ENCODE peak calls at places on chromosomes 5 and 9, in seven cellular contexts. B is A549, Z is mucosa of descending colon, J is heart left ventricle, M is HepG2, W is aorta, F is GM12878. V is an unnamed sample.

GRCh38 chr5:7434937-7435336 is 39.0 kb downstream of the ADCY2 start:
- ATAC-seq in J (no peak), Z (no peak), W (no peak), F (no peak), B (no peak), M (no peak), V (no peak)

GRCh38 chr5:140253985-140254384 is 48.9 kb downstream of the PFDN1 start:
- ATAC-seq in W (peak), Z (peak), J (peak), F (no peak), B (peak), M (no peak), V (peak)

GRCh38 chr5:175195698-175196656 is 248.0 kb downstream of the DRD1 start:
- ATAC-seq in J (no peak), M (peak), W (no peak), Z (peak), F (no peak), B (peak), V (no peak)

GRCh38 chr9:128893354-128893753 is 11.4 kb downstream of the LRRC8A start:
- ATAC-seq in J (no peak), B (no peak), W (no peak), Z (no peak), F (no peak), M (no peak), V (no peak)

GRCh38 chr9:36803951-36804350 is 230.1 kb downstream of the PAX5 start:
- ATAC-seq in Z (no peak), M (no peak), J (no peak), B (no peak), F (no peak), W (no peak), V (no peak)

GRCh38 chr9:109190151-109190550 is 23.1 kb upstream of the FRRS1L start:
- ATAC-seq in M (no peak), J (no peak), W (no peak), F (no peak), B (no peak), Z (no peak), V (no peak)

GRCh38 chr5:82018462-82018861 is 46.6 kb downstream of the ATG10 start:
- ATAC-seq in J (peak), B (no peak), Z (no peak), F (peak), W (no peak), M (peak), V (no peak)

GRCh38 chr5:134099939-134100282 is 14.6 kb upstream of the TCF7 start:
- ATAC-seq in J (no peak), Z (no peak), W (no peak), F (no peak), M (no peak), B (no peak), V (no peak)

GRCh38 chr5:111411321-111411720 is 101.0 kb downstream of the STARD4 start:
- ATAC-seq in F (no peak), W (no peak), Z (no peak), J (no peak), B (no peak), M (no peak), V (no peak)

GRCh38 chr9:17962747-17963146 is 383.9 kb downstream of the SH3GL2 start:
- ATAC-seq in W (peak), F (no peak), Z (peak), J (peak), B (no peak), M (no peak), V (peak)

GRCh38 chr5:141708016-141708415 is 26.0 kb upstream of the ARAP3 start:
- ATAC-seq in M (no peak), Z (peak), W (no peak), B (no peak), J (no peak), F (no peak), V (no peak)

GRCh38 chr5:141858084-141858765 is 20.0 kb downstream of the PCDH1 start:
- ATAC-seq in W (no peak), B (no peak), M (no peak), J (no peak), F (no peak), Z (peak), V (no peak)

GRCh38 chr9:15087031-15087417 is 176.8 kb upstream of the FREM1 start:
- ATAC-seq in F (no peak), M (no peak), J (peak), Z (no peak), B (no peak), W (no peak), V (no peak)

GRCh38 chr5:863244-863805 is 12.5 kb upstream of the ZDHHC11 start:
- ATAC-seq in W (no peak), B (no peak), Z (no peak), J (no peak), M (no peak), F (no peak), V (no peak)

GRCh38 chr9:132768932-132769894 is 98.9 kb downstream of the GTF3C4 start:
- ATAC-seq in M (peak), W (peak), Z (peak), B (peak), J (peak), F (peak), V (peak)

GRCh38 chr5:151264113-151264512 is 11.1 kb downstream of the GM2A start:
- ATAC-seq in M (peak), J (peak), W (peak), B (peak), Z (peak), F (peak), V (peak)

GRCh38 chr5:150067405-150067960 is 18.9 kb downstream of the CSF1R start:
- ATAC-seq in Z (no peak), J (no peak), M (no peak), B (no peak), F (peak), W (no peak), V (no peak)

GRCh38 chr5:160760008-160760407 is 92.0 kb downstream of the ATP10B start:
- ATAC-seq in B (no peak), M (no peak), F (no peak), Z (peak), J (no peak), W (no peak), V (no peak)

GRCh38 chr9:132851421-132851792 is 26.7 kb downstream of the AK8 start:
- ATAC-seq in W (no peak), J (no peak), F (no peak), M (peak), B (no peak), Z (no peak), V (no peak)

GRCh38 chr9:85212209-85212608 is 529.5 kb downstream of the AGTPBP1 start:
- ATAC-seq in M (no peak), F (no peak), W (no peak), B (no peak), Z (peak), J (no peak), V (no peak)

GRCh38 chr9:16727452-16728127 is 142.9 kb downstream of the BNC2 start:
- ATAC-seq in W (peak), Z (no peak), B (peak), J (peak), M (no peak), F (peak), V (peak)
- H3K4me3 ChIP-seq in W (peak), Z (no peak), B (peak), J (peak), M (no peak), F (no peak), V (peak)

DNA sequence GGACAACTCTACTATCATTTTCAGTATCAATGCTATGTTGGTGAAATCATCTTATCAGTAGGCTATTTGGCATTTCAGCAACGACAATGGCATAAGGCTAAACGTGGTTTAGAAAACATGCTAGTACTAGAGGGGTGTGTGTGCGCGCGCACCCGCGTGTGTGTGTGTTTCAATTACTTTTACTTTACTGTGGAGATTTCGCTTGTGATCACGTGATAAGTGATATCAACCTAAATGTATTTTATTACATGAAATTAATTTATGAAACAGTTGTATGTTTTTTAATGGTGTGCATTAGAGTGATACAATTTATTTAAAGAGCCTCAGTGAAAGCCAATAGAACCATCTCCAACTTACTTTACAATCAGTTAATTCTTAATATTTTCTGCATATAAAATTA is 587.9 kb upstream of the ITGA1 start:
- ATAC-seq in Z (no peak), J (no peak), W (no peak), B (no peak), M (no peak), F (no peak), V (no peak)
- H3K4me3 ChIP-seq in Z (no peak), J (no peak), W (no peak), B (no peak), M (no peak), F (no peak), V (no peak)

GRCh38 chr9:124262596-124263045 is 4.9 kb downstream of the NEK6 start:
- ATAC-seq in Z (no peak), B (no peak), J (no peak), M (no peak), W (no peak), F (no peak), V (no peak)

GRCh38 chr9:124263800-124264426 is 6.2 kb downstream of the NEK6 start:
- ATAC-seq in Z (peak), M (peak), B (no peak), W (no peak), F (peak), J (no peak), V (no peak)

GRCh38 chr9:124264812-124265211 is 7.1 kb downstream of the NEK6 start:
- ATAC-seq in M (no peak), F (peak), J (no peak), W (no peak), B (no peak), Z (no peak), V (no peak)

GRCh38 chr9:124261787-124262595 is 4.2 kb downstream of the NEK6 start:
- ATAC-seq in W (no peak), J (no peak), B (no peak), F (no peak), Z (no peak), M (no peak), V (no peak)

DNA sequence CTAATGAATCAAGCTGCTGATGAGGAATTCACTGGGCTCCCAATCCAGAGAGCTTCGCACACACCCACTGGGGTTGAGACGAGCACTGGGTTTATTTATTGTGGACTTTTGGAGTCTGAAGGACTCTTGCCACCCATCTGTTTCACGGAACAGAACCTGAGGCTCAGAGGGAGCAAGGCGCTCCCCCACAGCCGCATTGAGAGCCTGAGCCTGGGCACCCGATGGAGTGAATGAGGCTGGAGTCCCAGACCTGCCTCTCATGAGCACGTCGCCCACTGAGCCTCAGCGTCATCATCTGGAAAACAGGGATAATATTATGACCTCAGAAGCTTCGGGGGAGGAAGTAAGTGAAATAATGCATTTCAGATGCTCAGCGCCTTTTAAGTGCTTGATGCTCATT is 5.4 kb downstream of the NEK6 start:
- ATAC-seq in Z (no peak), W (no peak), J (no peak), F (no peak), B (no peak), M (no peak), V (no peak)
- H3K4me3 ChIP-seq in Z (no peak), W (no peak), J (no peak), F (peak), B (no peak), M (no peak), V (no peak)

DNA sequence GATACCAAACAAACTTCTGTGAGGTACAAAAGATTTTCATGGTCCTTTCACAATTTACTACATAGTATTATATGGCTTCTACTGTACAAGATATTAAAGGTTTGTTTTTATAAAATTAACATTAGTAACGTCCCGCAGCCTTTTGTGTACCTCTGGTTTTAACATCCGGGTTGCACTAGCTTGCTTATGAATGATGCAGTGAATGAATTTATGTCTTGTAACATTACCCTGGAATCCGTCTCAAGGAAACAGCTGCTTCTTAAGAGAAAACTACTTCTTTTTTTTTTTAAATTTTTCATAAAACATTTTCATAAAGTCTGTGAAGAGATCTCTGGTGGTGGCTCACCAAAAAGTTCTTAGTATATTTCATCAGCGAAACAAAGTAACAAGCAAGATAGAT is 23.6 kb downstream of the MARCHF3 start:
- ATAC-seq in M (no peak), J (no peak), F (peak), Z (no peak), B (no peak), W (no peak), V (no peak)
- H3K4me3 ChIP-seq in M (no peak), J (no peak), F (no peak), Z (no peak), B (no peak), W (no peak), V (no peak)

GRCh38 chr9:134326754-134327526 is 685 bp downstream of the RXRA start:
- ATAC-seq in Z (no peak), J (peak), W (no peak), M (no peak), B (peak), F (peak), V (no peak)

GRCh38 chr9:134328841-134329575 is 2.8 kb downstream of the RXRA start:
- ATAC-seq in F (no peak), J (peak), B (no peak), Z (peak), W (peak), M (peak), V (peak)

GRCh38 chr9:134327671-134328231 is 1.5 kb downstream of the RXRA start:
- ATAC-seq in W (no peak), B (no peak), Z (peak), J (no peak), F (no peak), M (no peak), V (no peak)

GRCh38 chr9:134329576-134329855 is 3.3 kb downstream of the RXRA start:
- ATAC-seq in B (no peak), J (no peak), F (no peak), W (no peak), Z (no peak), M (no peak), V (no peak)

GRCh38 chr9:134328341-134328840 is 2.1 kb downstream of the RXRA start:
- ATAC-seq in F (no peak), M (peak), W (no peak), Z (peak), B (no peak), J (peak), V (no peak)
- H3K4me3 ChIP-seq in F (no peak), M (peak), W (peak), Z (peak), B (peak), J (peak), V (peak)

DNA sequence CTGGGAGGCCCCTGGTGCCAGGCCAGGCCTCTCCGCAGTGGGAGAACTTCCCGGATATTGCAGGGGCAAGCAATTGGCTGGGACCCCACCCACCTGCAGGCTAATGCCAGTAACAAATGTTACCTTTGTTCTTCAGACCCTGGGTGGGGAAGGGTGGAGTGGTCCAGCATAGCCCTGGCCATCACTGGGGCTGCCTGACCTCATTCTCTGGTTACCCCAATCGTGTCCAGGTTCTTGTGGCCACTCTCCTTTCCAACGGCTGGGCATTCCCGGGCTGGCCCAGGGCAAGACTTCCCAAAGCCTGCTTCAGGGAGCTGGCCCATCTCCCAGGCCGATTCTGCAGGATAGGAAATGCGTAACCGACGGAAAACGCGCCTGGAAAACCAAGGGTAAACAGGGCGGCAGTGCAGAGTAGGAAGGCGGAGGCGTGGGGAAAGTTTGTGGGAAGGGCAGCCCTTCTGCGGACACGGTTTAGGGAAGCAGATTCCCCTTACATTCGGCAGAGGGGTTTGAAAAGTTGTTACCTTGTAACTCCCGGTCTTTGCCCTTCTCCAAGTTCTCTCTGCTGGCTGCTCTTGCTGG is 3.6 kb downstream of the NRARP start:
- ATAC-seq in M (no peak), B (no peak), F (no peak), W (no peak), J (no peak), Z (no peak), V (no peak)
- H3K4me3 ChIP-seq in M (no peak), B (no peak), F (no peak), W (no peak), J (peak), Z (peak), V (peak)

GRCh38 chr5:125412561-125413535 is 666.4 kb upstream of the ZNF608 start:
- ATAC-seq in B (peak), J (peak), M (peak), Z (peak), F (peak), W (peak), V (peak)
- H3K4me3 ChIP-seq in B (no peak), J (no peak), M (no peak), Z (no peak), F (peak), W (no peak), V (peak)

DNA sequence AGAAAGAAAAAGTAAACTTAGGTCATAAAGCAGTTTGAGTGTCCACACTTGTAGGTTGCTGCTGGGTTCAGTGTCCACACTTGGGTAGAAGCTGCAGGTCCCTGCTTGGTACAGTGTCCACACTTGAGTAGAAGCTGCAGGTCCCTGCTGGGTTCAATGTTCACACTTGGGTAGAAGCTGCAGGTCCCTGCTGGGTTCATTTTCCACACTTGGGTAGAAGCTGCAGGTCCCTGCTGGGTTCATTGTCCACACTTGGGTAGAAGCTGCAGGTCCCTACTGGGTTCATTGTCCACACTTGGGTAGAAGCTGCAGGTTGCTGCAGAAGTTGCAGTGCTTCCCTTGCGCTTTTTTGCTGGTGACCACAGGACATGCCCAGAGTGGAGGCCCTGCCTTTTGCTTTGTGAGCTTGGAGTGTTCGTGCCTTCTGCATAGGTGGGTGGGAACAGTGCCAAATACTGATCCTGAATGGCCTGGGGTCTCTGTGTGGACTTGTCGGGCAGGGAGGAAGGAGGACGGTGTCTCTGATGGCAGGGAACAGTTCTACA is 120.6 kb downstream of the EHMT1 start:
- ATAC-seq in M (peak), F (no peak), J (no peak), B (no peak), Z (no peak), W (no peak), V (no peak)
- H3K4me3 ChIP-seq in M (no peak), F (peak), J (no peak), B (no peak), Z (no peak), W (no peak), V (no peak)